ENCODE peak calls at places on chromosomes 1 and 21, in eight cellular contexts. K is fibroblast of mammary gland; L is naive thymus-derived CD8-positive, alpha-beta T cell; V is T1000; Z is ovary; G is ELF-1; Y is K562; N is upper lobe of right lung. P is an unnamed sample.

GRCh38 chr1:119587328-119587727 is 60.7 kb downstream of the ZNF697 start:
- DNase-seq in K (no peak), L (no peak), V (peak; percentile 14), Z (no peak), G (no peak), Y (no peak), N (no peak), P (no peak)

GRCh38 chr21:22200378-22201092 is 1202.3 kb downstream of the NCAM2 start:
- DNase-seq in K (no peak), L (no peak), V (no peak), Z (no peak), G (no peak), Y (peak; percentile 28), N (no peak), P (no peak)

GRCh38 chr1:90671251-90671650 is 45.9 kb downstream of the BARHL2 start:
- DNase-seq in K (no peak), L (no peak), V (no peak), Z (no peak), G (no peak), Y (no peak), N (no peak), P (no peak)

GRCh38 chr1:182587087-182587486 is 2.0 kb downstream of the RNASEL start:
- DNase-seq in K (no peak), L (no peak), V (no peak), Z (no peak), G (no peak), Y (no peak), N (no peak), P (no peak)

GRCh38 chr1:50735443-50735842 is 224.6 kb downstream of the FAF1 start:
- DNase-seq in K (peak; percentile 44), L (no peak), V (no peak), Z (no peak), G (no peak), Y (peak; percentile 28), N (no peak), P (no peak)

GRCh38 chr1:225694151-225694603 is 41.3 kb upstream of the ENAH start:
- DNase-seq in K (no peak), L (no peak), V (no peak), Z (no peak), G (peak; percentile 51), Y (no peak), N (no peak), P (no peak)

GRCh38 chr1:52348704-52349301 is 17.2 kb downstream of the CC2D1B start:
- DNase-seq in K (peak; percentile 24), L (no peak), V (no peak), Z (no peak), G (peak; percentile 78), Y (peak; percentile 43), N (peak; percentile 44), P (no peak)

GRCh38 chr1:44553127-44553758 is 121.0 kb downstream of the TMEM53 start:
- DNase-seq in K (no peak), L (no peak), V (no peak), Z (no peak), G (no peak), Y (no peak), N (no peak), P (no peak)

GRCh38 chr1:245856944-245857531 is 650.0 kb downstream of the SMYD3 start:
- DNase-seq in K (peak; percentile 84), L (no peak), V (no peak), Z (no peak), G (peak; percentile 22), Y (no peak), N (no peak), P (no peak)

GRCh38 chr1:215835951-215836350 is 268.8 kb downstream of the KCTD3 start:
- DNase-seq in K (peak; percentile 92), L (no peak), V (no peak), Z (no peak), G (no peak), Y (no peak), N (no peak), P (no peak)

GRCh38 chr1:109266965-109267364 is 16.0 kb downstream of the PSRC1 start:
- DNase-seq in K (peak; percentile 50), L (no peak), V (no peak), Z (no peak), G (no peak), Y (no peak), N (no peak), P (no peak)

GRCh38 chr1:31701137-31701736 is 2.6 kb downstream of the COL16A1 start:
- DNase-seq in K (peak; percentile 99), L (no peak), V (peak; percentile 93), Z (peak; percentile 96), G (peak; percentile 70), Y (peak; percentile 80), N (peak; percentile 72), P (no peak)

GRCh38 chr1:3038571-3039181 is 17.4 kb downstream of the ACTRT2 start:
- DNase-seq in K (no peak), L (no peak), V (no peak), Z (no peak), G (no peak), Y (no peak), N (peak; percentile 61), P (no peak)

GRCh38 chr1:174165471-174166137 is 6.3 kb downstream of the RABGAP1L start:
- DNase-seq in K (peak; percentile 44), L (no peak), V (no peak), Z (peak; percentile 58), G (no peak), Y (peak; percentile 34), N (no peak), P (no peak)

GRCh38 chr1:204241050-204241449 is 27.3 kb upstream of the GOLT1A start:
- DNase-seq in K (no peak), L (no peak), V (no peak), Z (no peak), G (peak; percentile 34), Y (no peak), N (no peak), P (no peak)

GRCh38 chr1:91929246-91929645 is 20.0 kb upstream of the BRDT start:
- DNase-seq in K (no peak), L (no peak), V (no peak), Z (peak; percentile 62), G (peak; percentile 74), Y (no peak), N (no peak), P (no peak)

GRCh38 chr1:21117159-21117953 is 59.3 kb downstream of the EIF4G3 start:
- DNase-seq in K (no peak), L (no peak), V (no peak), Z (no peak), G (no peak), Y (peak; percentile 36), N (no peak), P (no peak)

GRCh38 chr1:156282479-156283222 is at the start of gene SMG5:
- DNase-seq in K (peak; percentile 99), L (peak; percentile 95), V (peak; percentile 90), Z (peak; percentile 97), G (peak; percentile 98), Y (peak; percentile 92), N (peak; percentile 98), P (peak; percentile 81)

GRCh38 chr1:19723874-19724273 is 59.2 kb downstream of the HTR6 start:
- DNase-seq in K (no peak), L (no peak), V (no peak), Z (no peak), G (peak; percentile 59), Y (no peak), N (no peak), P (no peak)

GRCh38 chr1:53495608-53496345 is 36.6 kb downstream of the DMRTB1 start:
- DNase-seq in K (peak; percentile 73), L (no peak), V (no peak), Z (no peak), G (no peak), Y (no peak), N (no peak), P (no peak)

GRCh38 chr1:211133841-211134669 is at the start of gene KCNH1:
- DNase-seq in K (peak; percentile 60), L (peak; percentile 79), V (peak; percentile 94), Z (peak; percentile 82), G (peak; percentile 95), Y (peak; percentile 94), N (peak; percentile 77), P (peak; percentile 75)

GRCh38 chr1:226123591-226124471 is 61.3 kb downstream of the H3-3A start:
- DNase-seq in K (no peak), L (no peak), V (no peak), Z (peak; percentile 38), G (peak; percentile 7), Y (peak; percentile 26), N (peak; percentile 64), P (no peak)